ENCODE peak calls at places on chromosome 10, in four cellular contexts. H is HCT116, G is left ventricle myocardium inferior, U is AG04450. V is an unnamed sample.

GRCh38 chr10:6136215-6137201 is 47.7 kb downstream of the RBM17 start:
- DNase-seq in H (no peak), G (no peak), U (peak), V (no peak)

GRCh38 chr10:1185911-1186692 is 129.9 kb downstream of the WDR37 start:
- DNase-seq in H (no peak), G (no peak), U (no peak), V (no peak)

GRCh38 chr10:4141471-4141870 is 356.5 kb upstream of the KLF6 start:
- DNase-seq in H (no peak), G (no peak), U (no peak), V (no peak)

GRCh38 chr10:59177031-59177861 is 803 bp downstream of the PHYHIPL start:
- DNase-seq in H (no peak), G (no peak), U (peak), V (no peak)

GRCh38 chr10:74058658-74059057 is 60.7 kb downstream of the VCL start:
- DNase-seq in H (peak), G (no peak), U (no peak), V (no peak)

GRCh38 chr10:58282615-58283014 is 13.7 kb downstream of the CISD1 start:
- DNase-seq in H (no peak), G (no peak), U (no peak), V (no peak)

GRCh38 chr10:58266826-58267712 is 625 bp downstream of the IPMK start:
- DNase-seq in H (no peak), G (peak), U (no peak), V (peak)

GRCh38 chr10:97931041-97931440 is 81.4 kb downstream of the GOLGA7B start:
- DNase-seq in H (no peak), G (no peak), U (no peak), V (no peak)

GRCh38 chr10:32692174-32692573 is 246.2 kb downstream of the CCDC7 start:
- DNase-seq in H (peak), G (no peak), U (peak), V (no peak)

GRCh38 chr10:34337917-34338316 is 477.2 kb downstream of the PARD3 start:
- DNase-seq in H (no peak), G (no peak), U (no peak), V (no peak)

GRCh38 chr10:11680496-11680895 is 61.7 kb upstream of the ECHDC3 start:
- DNase-seq in H (no peak), G (no peak), U (no peak), V (no peak)

GRCh38 chr10:58431903-58432302 is 46.7 kb downstream of the TFAM start:
- DNase-seq in H (no peak), G (no peak), U (no peak), V (no peak)

GRCh38 chr10:31095677-31096076 is 64.0 kb upstream of the ZNF438 start:
- DNase-seq in H (no peak), G (no peak), U (no peak), V (no peak)

GRCh38 chr10:86693721-86694369 is 25.5 kb downstream of the LDB3 start:
- DNase-seq in H (no peak), G (no peak), U (no peak), V (no peak)

GRCh38 chr10:36608866-36609265 is 516.5 kb upstream of the ANKRD30A start:
- DNase-seq in H (no peak), G (no peak), U (no peak), V (no peak)

GRCh38 chr10:22150842-22151241 is 67.0 kb downstream of the EBLN1 start:
- DNase-seq in H (no peak), G (no peak), U (no peak), V (no peak)

GRCh38 chr10:1036341-1036791 is 10.7 kb upstream of the IDI2 start:
- DNase-seq in H (no peak), G (no peak), U (peak), V (no peak)

GRCh38 chr10:72061491-72061890 is 26.9 kb downstream of the SPOCK2 start:
- DNase-seq in H (no peak), G (no peak), U (no peak), V (no peak)

GRCh38 chr10:117622471-117623184 is 80.1 kb downstream of the EMX2 start:
- DNase-seq in H (no peak), G (no peak), U (no peak), V (no peak)

GRCh38 chr10:130326954-130327353 is 190.8 kb downstream of the GLRX3 start:
- DNase-seq in H (no peak), G (no peak), U (no peak), V (no peak)

GRCh38 chr10:128173383-128173782 is 47.2 kb upstream of the MKI67 start:
- DNase-seq in H (no peak), G (no peak), U (no peak), V (no peak)

GRCh38 chr10:86265236-86265876 is 101.2 kb downstream of the GRID1 start:
- DNase-seq in H (no peak), G (no peak), U (no peak), V (no peak)

GRCh38 chr10:95408148-95408930 is 117.5 kb upstream of the PDLIM1 start:
- DNase-seq in H (no peak), G (no peak), U (no peak), V (no peak)

GRCh38 chr10:129057856-129058663 is 409.0 kb upstream of the MGMT start:
- DNase-seq in H (no peak), G (no peak), U (no peak), V (peak)

GRCh38 chr10:5292196-5292735 is 72.5 kb upstream of the UCN3 start:
- DNase-seq in H (no peak), G (no peak), U (no peak), V (peak)

GRCh38 chr10:78815702-78816334 is 252.9 kb upstream of the ZMIZ1 start:
- DNase-seq in H (no peak), G (no peak), U (no peak), V (no peak)

GRCh38 chr10:4704034-4704545 is 121.9 kb upstream of the AKR1E2 start:
- DNase-seq in H (peak), G (no peak), U (no peak), V (no peak)

GRCh38 chr10:128130051-128130450 is 3.8 kb upstream of the MKI67 start:
- DNase-seq in H (peak), G (no peak), U (no peak), V (no peak)

GRCh38 chr10:43057231-43057711 is 19.6 kb upstream of the RET start:
- DNase-seq in H (no peak), G (peak), U (no peak), V (no peak)

GRCh38 chr10:105691811-105692210 is 1050.7 kb downstream of the SORCS3 start:
- DNase-seq in H (peak), G (no peak), U (no peak), V (no peak)
- TF ChIP-seq CTCF in H (no peak), G (peak), U (no peak), V (no peak)

GRCh38 chr10:61682323-61682722 is 19.6 kb downstream of the CABCOCO1 start:
- DNase-seq in H (no peak), G (no peak), U (no peak), V (no peak)
- TF ChIP-seq CTCF in H (no peak), G (no peak), U (no peak), V (no peak)

GRCh38 chr10:81042647-81043046 is 504.9 kb downstream of the SH2D4B start:
- DNase-seq in H (no peak), G (no peak), U (no peak), V (no peak)

GRCh38 chr10:81034376-81034775 is 496.7 kb downstream of the SH2D4B start:
- DNase-seq in H (no peak), G (no peak), U (no peak), V (no peak)

GRCh38 chr10:81036257-81036656 is 498.6 kb downstream of the SH2D4B start:
- DNase-seq in H (no peak), G (no peak), U (no peak), V (no peak)

GRCh38 chr10:81040947-81041346 is 503.2 kb downstream of the SH2D4B start:
- DNase-seq in H (no peak), G (no peak), U (no peak), V (no peak)

DNA sequence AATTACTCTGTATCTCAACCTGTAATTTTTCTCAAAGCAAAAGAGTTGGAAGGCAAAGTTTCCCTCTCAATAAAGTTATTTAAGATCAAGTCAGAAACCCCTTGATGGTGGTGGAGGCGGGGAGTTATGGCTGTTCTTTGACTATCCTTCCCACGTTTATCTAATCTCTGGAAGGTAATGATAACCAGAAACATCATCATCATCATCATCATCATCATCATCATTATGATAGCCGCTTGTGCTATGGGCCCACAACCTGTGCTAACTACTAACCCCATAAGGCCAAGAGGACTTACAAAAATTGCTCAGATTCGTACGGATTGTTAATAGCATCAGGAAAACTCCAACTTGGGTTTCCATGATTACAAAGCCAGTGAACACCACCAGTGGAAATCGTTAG is 502.3 kb downstream of the SH2D4B start:
- DNase-seq in H (no peak), G (no peak), U (no peak), V (no peak)
- TF ChIP-seq CTCF in H (no peak), G (no peak), U (no peak), V (no peak)

DNA sequence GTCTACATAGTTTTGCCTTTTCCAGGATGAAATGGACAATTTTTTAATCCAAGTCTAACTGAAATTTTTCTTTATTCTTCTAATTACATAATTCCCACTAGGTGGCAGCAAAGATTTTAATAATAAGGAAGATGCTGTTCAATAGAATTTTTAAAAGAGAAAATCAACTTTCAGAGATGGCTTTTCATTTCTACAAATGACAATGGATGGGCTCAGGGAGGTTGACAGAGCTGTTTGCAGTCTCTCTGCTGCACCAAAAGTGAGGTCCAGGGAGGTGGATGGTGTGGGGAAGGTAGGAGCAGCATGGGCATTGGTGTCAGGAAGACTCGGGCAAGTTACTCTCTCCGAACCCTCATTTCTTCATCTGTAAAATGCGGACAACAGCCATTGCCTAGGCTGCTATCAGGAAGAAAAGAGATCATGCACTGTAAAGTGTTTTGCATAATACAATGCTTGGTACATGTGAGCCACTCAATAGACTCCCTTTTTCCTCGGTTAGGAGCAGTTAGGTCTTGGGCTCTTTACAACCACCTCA is 107.3 kb downstream of the ABLIM1 start:
- DNase-seq in H (peak), G (no peak), U (no peak), V (no peak)
- TF ChIP-seq CTCF in H (peak), G (peak), U (peak), V (peak)

DNA sequence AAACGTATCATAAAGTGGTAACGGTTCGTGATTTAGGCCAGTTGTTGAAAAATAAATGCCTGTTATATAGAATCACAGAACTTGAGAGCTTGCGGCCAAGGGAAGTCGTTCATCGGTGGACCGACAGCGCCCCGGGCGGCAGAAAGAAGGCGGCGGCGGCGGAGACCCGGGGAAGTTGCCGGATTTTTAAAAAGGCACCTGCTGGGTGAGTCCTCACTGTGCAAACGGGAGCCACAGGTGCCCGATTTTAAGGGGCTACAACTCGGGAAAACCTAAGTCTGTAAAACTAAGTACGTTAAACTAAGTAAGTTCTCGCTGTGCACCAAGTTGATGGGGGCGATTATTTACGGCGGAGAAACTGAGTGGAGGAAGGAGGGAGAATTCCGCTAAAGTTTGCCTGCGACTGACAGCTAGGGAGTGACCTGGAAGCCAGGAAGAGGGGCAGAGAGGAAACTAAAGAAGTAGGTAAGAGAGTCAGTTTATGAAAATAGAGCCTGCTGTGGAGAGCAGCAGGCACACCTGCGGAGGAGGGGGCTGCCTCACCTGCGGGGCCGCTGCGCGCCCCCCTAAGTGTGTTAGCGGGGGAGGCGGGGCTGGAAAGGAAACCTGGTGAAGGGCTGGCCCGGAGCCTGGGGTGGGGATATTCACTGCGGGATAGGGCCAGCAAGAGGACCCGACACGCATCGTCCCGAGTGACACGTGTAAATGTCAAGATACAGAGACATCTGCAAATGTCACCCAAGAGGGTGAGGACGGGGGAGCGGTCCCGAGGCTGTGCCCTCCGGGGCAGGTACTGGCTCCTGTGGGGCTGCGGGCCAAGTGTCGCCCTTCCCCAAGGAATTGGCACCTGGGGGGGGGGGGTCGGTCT is 1.0 kb downstream of the ADAM12 start:
- DNase-seq in H (no peak), G (peak), U (no peak), V (no peak)
- TF ChIP-seq CTCF in H (peak), G (peak), U (peak), V (peak)

GRCh38 chr10:100481462-100482081 is 18.8 kb downstream of the WNT8B start:
- DNase-seq in H (peak), G (peak), U (peak), V (peak)
- TF ChIP-seq CTCF in H (no peak), G (no peak), U (no peak), V (no peak)

GRCh38 chr10:132563485-132564248 is 26.1 kb downstream of the INPP5A start:
- DNase-seq in H (no peak), G (no peak), U (no peak), V (no peak)
- TF ChIP-seq CTCF in H (no peak), G (no peak), U (no peak), V (no peak)

GRCh38 chr10:90592903-90593302 is 264.9 kb downstream of the HTR7 start:
- DNase-seq in H (peak), G (peak), U (peak), V (no peak)
- TF ChIP-seq CTCF in H (peak), G (peak), U (peak), V (no peak)

DNA sequence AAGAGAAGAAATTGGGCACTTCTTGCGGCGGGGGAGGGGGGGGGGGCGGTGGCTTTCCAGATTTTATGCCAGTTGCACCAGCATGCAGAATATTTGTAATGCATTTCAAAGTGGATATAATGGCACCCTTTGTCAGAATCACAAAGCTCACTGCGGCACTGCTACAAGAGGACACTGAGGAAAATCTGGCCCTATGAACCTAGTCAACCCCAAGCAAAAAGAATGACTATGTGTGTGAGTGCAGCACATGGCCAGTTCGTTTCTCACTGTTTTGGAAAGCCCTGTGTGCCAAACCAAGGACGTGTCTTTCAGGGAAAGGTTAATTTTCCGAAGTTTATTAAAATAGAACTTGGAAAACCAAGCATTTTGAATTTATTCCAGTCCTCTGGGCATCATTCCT is 471.7 kb downstream of the PLXDC2 start:
- DNase-seq in H (no peak), G (no peak), U (no peak), V (no peak)
- TF ChIP-seq CTCF in H (no peak), G (no peak), U (no peak), V (no peak)